ENCODE peak calls at places on chromosomes 16 and 17, in nine cellular contexts. Q is AG04450; N is CD8-positive, alpha-beta T cell; G is neural progenitor cell; S is upper lobe of left lung; M is B cell; K is Peyer's patch; Y is kidney; J is GM20000. R is an unnamed sample.

GRCh38 chr17:18139498-18139897 is 30.9 kb downstream of the MYO15A start:
- DNase-seq in K (no peak), M (no peak), Y (no peak), G (no peak), N (no peak), Q (no peak), J (no peak), S (no peak), R (no peak)

GRCh38 chr16:17529982-17530760 is 59.4 kb upstream of the XYLT1 start:
- DNase-seq in J (peak), Q (no peak), N (peak), K (peak), Y (no peak), G (no peak), M (peak), S (no peak), R (no peak)

GRCh38 chr17:77933777-77934398 is 24.6 kb upstream of the TNRC6C start:
- DNase-seq in M (no peak), G (no peak), S (no peak), J (no peak), Y (no peak), Q (no peak), K (no peak), N (no peak), R (no peak)

GRCh38 chr17:7466644-7467341 is 12.6 kb downstream of the ZBTB4 start:
- DNase-seq in G (no peak), J (no peak), Q (no peak), N (no peak), K (no peak), M (no peak), Y (peak), S (peak), R (peak)

GRCh38 chr16:60204221-60204620 is 1470.1 kb upstream of the GOT2 start:
- DNase-seq in J (no peak), Y (no peak), G (no peak), K (no peak), M (no peak), N (no peak), Q (no peak), S (no peak), R (no peak)

GRCh38 chr16:48498761-48499600 is 111.0 kb downstream of the N4BP1 start:
- DNase-seq in Q (no peak), G (no peak), S (no peak), K (peak), M (no peak), N (no peak), Y (no peak), J (no peak), R (no peak)

GRCh38 chr17:65058151-65058550 is 1.6 kb upstream of the GNA13 start:
- DNase-seq in Y (no peak), J (no peak), G (no peak), N (no peak), M (no peak), K (no peak), Q (no peak), S (no peak), R (no peak)

GRCh38 chr16:57723170-57723569 is 12.4 kb upstream of the KATNB1 start:
- DNase-seq in N (no peak), K (no peak), Y (no peak), Q (no peak), J (no peak), S (no peak), G (peak), M (no peak), R (no peak)

GRCh38 chr17:9219631-9220415 is 198.5 kb downstream of the NTN1 start:
- DNase-seq in Y (no peak), S (no peak), K (no peak), J (no peak), G (no peak), M (no peak), N (no peak), Q (no peak), R (no peak)

GRCh38 chr17:17693253-17693954 is 12.1 kb downstream of the RAI1 start:
- DNase-seq in S (peak), N (no peak), J (no peak), Y (no peak), Q (no peak), K (no peak), G (peak), M (peak), R (no peak)

GRCh38 chr17:32871736-32872135 is 5.2 kb downstream of the MYO1D start:
- DNase-seq in J (no peak), N (no peak), K (no peak), Q (no peak), S (peak), M (no peak), Y (no peak), G (no peak), R (no peak)

GRCh38 chr17:31654936-31655335 is 204.1 kb downstream of the COPRS start:
- DNase-seq in J (no peak), K (no peak), Y (no peak), Q (no peak), S (no peak), G (no peak), M (peak), N (peak), R (no peak)

GRCh38 chr17:8226536-8227237 is 16.3 kb upstream of the AURKB start:
- DNase-seq in M (peak), Q (peak), S (peak), K (peak), Y (peak), J (peak), G (peak), N (no peak), R (peak)

GRCh38 chr17:4579678-4580077 is 4.7 kb upstream of the SMTNL2 start:
- DNase-seq in J (no peak), G (no peak), S (no peak), N (no peak), Q (no peak), K (no peak), M (no peak), Y (no peak), R (no peak)

GRCh38 chr16:85675528-85675927 is 13.2 kb downstream of the GINS2 start:
- DNase-seq in N (no peak), M (no peak), G (no peak), Y (no peak), J (no peak), K (no peak), Q (no peak), S (no peak), R (no peak)

GRCh38 chr17:17781591-17782424 is 55.0 kb downstream of the SREBF1 start:
- DNase-seq in G (peak), Q (no peak), M (peak), Y (peak), K (peak), J (peak), N (no peak), S (peak), R (no peak)

GRCh38 chr16:54305066-54305465 is 18.5 kb upstream of the IRX3 start:
- DNase-seq in G (no peak), Y (no peak), K (no peak), S (no peak), N (no peak), J (no peak), Q (no peak), M (no peak), R (no peak)

GRCh38 chr16:10729104-10729503 is 14.5 kb upstream of the NUBP1 start:
- DNase-seq in K (no peak), Q (no peak), G (no peak), M (no peak), N (no peak), J (no peak), S (no peak), Y (no peak), R (no peak)

GRCh38 chr17:77010667-77011066 is 130.1 kb upstream of the SEC14L1 start:
- DNase-seq in N (no peak), Y (no peak), M (no peak), K (no peak), J (no peak), Q (no peak), S (no peak), G (no peak), R (no peak)

GRCh38 chr16:19410435-19411153 is 7.1 kb upstream of the TMC5 start:
- DNase-seq in Q (no peak), S (peak), K (peak), J (peak), N (no peak), M (peak), G (peak), Y (no peak), R (no peak)

GRCh38 chr17:48625502-48626201 is 506 bp downstream of the HOXB9 start:
- DNase-seq in M (peak), S (no peak), Y (peak), N (no peak), K (peak), Q (no peak), G (peak), J (peak), R (no peak)

GRCh38 chr16:85689285-85689949 is 663 bp upstream of the GINS2 start:
- DNase-seq in K (no peak), J (no peak), Y (peak), N (no peak), Q (no peak), G (no peak), M (peak), S (no peak), R (no peak)

GRCh38 chr17:78822552-78822951 is 18.1 kb downstream of the USP36 start:
- DNase-seq in G (no peak), K (no peak), S (no peak), J (no peak), Q (peak), N (no peak), Y (no peak), M (no peak), R (no peak)

GRCh38 chr16:14513389-14514107 is 116.5 kb downstream of the PARN start:
- DNase-seq in Q (no peak), N (no peak), G (no peak), M (no peak), K (no peak), S (no peak), Y (no peak), J (no peak), R (no peak)

GRCh38 chr16:86073103-86073625 is 174.2 kb downstream of the IRF8 start:
- DNase-seq in N (no peak), Y (peak), S (no peak), J (no peak), Q (no peak), M (no peak), K (peak), G (no peak), R (no peak)

GRCh38 chr16:10575506-10576130 is 4.8 kb downstream of the EMP2 start:
- DNase-seq in M (no peak), K (no peak), N (no peak), Y (no peak), Q (no peak), J (no peak), G (no peak), S (no peak), R (no peak)

GRCh38 chr16:84854759-84855158 is 35.0 kb downstream of the CRISPLD2 start:
- DNase-seq in J (no peak), N (no peak), Q (no peak), K (no peak), S (no peak), M (no peak), Y (no peak), G (no peak), R (no peak)

GRCh38 chr16:13999895-14000425 is 71.2 kb upstream of the MRTFB start:
- DNase-seq in M (peak), K (no peak), J (peak), G (no peak), Y (no peak), S (no peak), N (no peak), Q (no peak), R (no peak)

GRCh38 chr16:53523126-53523804 is 20.3 kb upstream of the AKTIP start:
- DNase-seq in M (no peak), Q (no peak), G (no peak), J (no peak), K (no peak), N (no peak), Y (no peak), S (no peak), R (no peak)

GRCh38 chr17:41989702-41990419 is 23.3 kb downstream of the CNP start:
- DNase-seq in G (no peak), N (no peak), K (no peak), S (no peak), J (no peak), M (no peak), Y (no peak), Q (no peak), R (no peak)

GRCh38 chr16:11797957-11798299 is 870 bp upstream of the ZC3H7A start:
- DNase-seq in K (no peak), N (no peak), M (no peak), J (no peak), Y (no peak), Q (no peak), S (peak), G (no peak), R (peak)

GRCh38 chr17:17495448-17496188 is 577 bp downstream of the RASD1 start:
- DNase-seq in Q (no peak), M (peak), N (no peak), Y (peak), S (peak), J (peak), G (peak), K (peak), R (no peak)

GRCh38 chr17:40312893-40313659 is 4.1 kb downstream of the RARA start:
- DNase-seq in N (no peak), Q (no peak), J (peak), S (no peak), G (no peak), Y (peak), K (peak), M (no peak), R (no peak)

GRCh38 chr16:81447383-81448101 is 2.9 kb downstream of the CMIP start:
- DNase-seq in S (peak), G (peak), N (no peak), M (no peak), J (no peak), K (peak), Y (peak), Q (no peak), R (peak)

GRCh38 chr17:43006639-43007551 is at the start of gene IFI35:
- DNase-seq in N (peak), G (peak), J (peak), K (peak), S (peak), Y (peak), Q (peak), M (peak), R (peak)

GRCh38 chr16:57994778-57995177 is 5.7 kb downstream of the ZNF319 start:
- DNase-seq in M (peak), Q (no peak), N (no peak), Y (no peak), G (peak), J (peak), S (peak), K (peak), R (peak)

GRCh38 chr17:13806023-13806553 is 204.4 kb upstream of the HS3ST3A1 start:
- DNase-seq in G (no peak), S (no peak), K (no peak), M (no peak), J (no peak), Q (no peak), N (no peak), Y (no peak), R (no peak)

GRCh38 chr16:88535857-88536222 is 34.4 kb upstream of the ZC3H18 start:
- DNase-seq in J (no peak), G (no peak), K (no peak), M (no peak), Q (no peak), S (no peak), N (no peak), Y (no peak), R (no peak)

GRCh38 chr17:3551189-3551588 is 6.4 kb downstream of the TRPV3 start:
- DNase-seq in J (no peak), Q (no peak), M (no peak), G (no peak), K (peak), Y (no peak), S (no peak), N (no peak), R (no peak)
- TF ChIP-seq CTCF in J (no peak), Q (peak), M (no peak), G (peak), K (peak), Y (no peak), S (no peak), N (no peak), R (no peak)

DNA sequence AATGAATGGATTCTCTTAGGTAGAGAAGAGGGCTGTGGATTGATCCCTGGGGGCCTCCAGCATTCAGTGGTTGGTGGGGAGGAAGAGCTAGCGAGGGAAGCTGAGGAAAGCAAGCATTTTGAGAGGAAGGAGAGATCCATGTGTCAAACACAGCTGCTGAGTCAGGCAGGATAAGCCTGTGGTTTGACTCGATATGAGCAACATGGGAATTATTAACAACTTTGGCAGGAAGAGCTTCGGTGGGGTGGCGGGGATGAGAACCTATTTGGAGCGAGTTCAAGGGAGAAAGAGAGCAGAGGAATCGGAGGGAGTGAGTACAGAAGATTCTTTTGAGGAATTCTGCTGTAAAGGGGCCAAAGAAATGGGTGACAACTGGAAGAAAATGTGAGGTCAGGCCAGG is 59.5 kb upstream of the CDC42EP4 start:
- DNase-seq in G (no peak), N (no peak), K (no peak), Q (peak), J (no peak), M (no peak), S (no peak), Y (no peak), R (no peak)
- TF ChIP-seq CTCF in G (no peak), N (no peak), K (no peak), Q (no peak), J (no peak), M (no peak), S (no peak), Y (no peak), R (no peak)

GRCh38 chr16:1542166-1542500 is 8.7 kb downstream of the TMEM204 start:
- DNase-seq in N (no peak), G (no peak), M (no peak), Q (no peak), K (no peak), S (no peak), Y (no peak), J (peak), R (no peak)
- TF ChIP-seq CTCF in N (no peak), G (no peak), M (no peak), Q (no peak), K (no peak), S (no peak), Y (no peak), J (no peak), R (no peak)

GRCh38 chr17:51322390-51323029 is 62.2 kb downstream of the UTP18 start:
- DNase-seq in M (no peak), Y (no peak), G (peak), S (no peak), J (peak), K (no peak), N (no peak), Q (no peak), R (no peak)
- TF ChIP-seq CTCF in M (peak), Y (peak), G (peak), S (no peak), J (no peak), K (peak), N (no peak), Q (peak), R (no peak)

DNA sequence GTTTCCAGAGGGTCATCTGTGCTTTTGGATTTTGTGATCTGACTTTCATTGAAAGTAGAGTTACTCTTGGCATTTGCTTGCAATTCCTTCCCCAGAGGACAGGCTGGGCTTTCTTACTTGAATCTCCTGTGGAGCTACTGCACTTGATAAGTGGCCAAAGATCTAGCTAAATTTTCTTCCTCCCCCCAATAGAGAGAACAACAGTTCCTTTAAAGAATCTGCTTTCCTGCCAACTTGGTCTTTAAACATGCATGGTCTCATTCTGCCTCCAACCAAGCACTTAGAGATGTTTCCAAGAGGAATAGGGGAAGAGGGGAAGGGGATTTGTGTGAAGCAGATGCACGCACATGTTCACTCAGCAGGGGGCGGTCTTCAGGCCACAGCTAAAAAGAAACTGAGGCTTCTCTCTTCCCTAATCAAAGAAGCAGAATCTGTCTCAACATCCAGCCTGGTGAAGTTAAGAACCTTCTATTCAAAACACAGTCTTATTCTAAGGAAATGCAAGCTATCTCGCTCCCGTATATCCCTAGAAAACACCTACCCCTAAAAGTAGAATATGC is 229.6 kb downstream of the ZFHX3 start:
- DNase-seq in N (no peak), Q (no peak), G (peak), M (no peak), S (no peak), Y (no peak), J (no peak), K (no peak), R (no peak)
- TF ChIP-seq CTCF in N (no peak), Q (no peak), G (peak), M (no peak), S (no peak), Y (no peak), J (peak), K (no peak), R (no peak)

GRCh38 chr17:51585514-51586104 is 325.3 kb downstream of the UTP18 start:
- DNase-seq in J (no peak), Q (no peak), S (no peak), K (no peak), N (no peak), G (peak), Y (no peak), M (no peak), R (no peak)
- TF ChIP-seq CTCF in J (no peak), Q (no peak), S (no peak), K (no peak), N (no peak), G (peak), Y (peak), M (no peak), R (no peak)

GRCh38 chr16:30535777-30536190 is 1.1 kb upstream of the ZNF747 start:
- DNase-seq in Q (no peak), Y (peak), M (peak), S (peak), G (peak), J (peak), K (peak), N (peak), R (peak)
- TF ChIP-seq CTCF in Q (peak), Y (peak), M (peak), S (peak), G (peak), J (peak), K (peak), N (peak), R (peak)

DNA sequence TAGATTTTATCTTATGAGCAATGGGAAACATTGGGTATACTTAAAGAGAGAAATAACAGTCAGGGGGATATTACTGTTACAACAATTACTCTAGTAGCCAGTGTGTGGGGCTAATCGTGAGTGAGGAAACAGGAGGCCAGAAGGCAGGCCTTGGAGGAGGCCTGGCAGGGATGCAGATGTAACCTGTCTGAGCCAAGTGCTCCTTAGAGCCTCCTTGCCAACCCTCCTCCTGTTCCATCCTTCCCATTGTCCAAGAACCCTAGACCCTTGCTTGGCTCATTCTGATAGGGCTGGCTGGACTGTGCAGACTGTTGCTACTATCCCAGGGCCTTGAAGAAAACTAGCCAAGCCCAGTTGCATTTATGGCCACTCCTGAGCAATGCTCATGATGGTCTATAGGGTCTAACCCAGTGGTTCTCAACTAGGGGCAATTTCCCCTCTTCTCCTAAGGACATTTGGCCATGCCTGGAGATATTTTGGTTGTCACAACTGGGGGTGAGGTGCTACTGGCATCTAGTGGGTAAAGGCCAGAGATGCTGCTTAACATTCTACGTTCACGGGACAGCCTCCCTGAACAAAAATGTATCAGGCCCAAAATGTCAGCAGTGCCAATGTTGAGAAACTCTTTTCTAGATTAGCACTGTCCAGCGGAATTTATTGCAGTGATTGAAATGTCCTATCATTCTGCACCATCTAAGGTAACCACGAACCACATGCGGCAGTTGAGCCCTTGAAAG is 24.4 kb upstream of the WSCD1 start:
- DNase-seq in K (no peak), M (no peak), N (no peak), S (no peak), Y (no peak), Q (no peak), J (no peak), G (no peak), R (no peak)
- TF ChIP-seq CTCF in K (no peak), M (no peak), N (no peak), S (no peak), Y (no peak), Q (no peak), J (no peak), G (peak), R (no peak)

GRCh38 chr17:68351395-68351794 is 60.1 kb downstream of the ARSG start:
- DNase-seq in S (no peak), J (no peak), Y (no peak), M (no peak), N (no peak), Q (no peak), K (no peak), G (no peak), R (peak)
- TF ChIP-seq CTCF in S (no peak), J (no peak), Y (no peak), M (no peak), N (no peak), Q (no peak), K (no peak), G (no peak), R (no peak)

R was measured in CD14-positive monocyte.